ENCODE peak calls at places on chromosomes 11 and 22, in ten cellular contexts. One of them, this sample, is unnamed.

GRCh38 chr11:11117730-11118129 is 235.3 kb downstream of the CSNK2A3 start:
- DNase-seq in AG08396: no peak
- DNase-seq in SJSA1: no peak
- DNase-seq in iPS-NIHi11: no peak
- DNase-seq in stimulated activated CD4-positive, alpha-beta T cell treated with anti-CD3 and anti-CD28 coated beads, Interleukin-2, amount 100 ng/mL, for 48 hours: no peak
- DNase-seq in OCI-LY7: no peak
- DNase-seq in fibroblast of lung: no peak
- DNase-seq in spleen: no peak
- DNase-seq in stimulated activated naive CD8-positive, alpha-beta T cell treated with anti-CD3 and anti-CD28 coated beads, Interleukin-15, amount 100 ng/mL, for 72 hours: no peak
- DNase-seq in C1 segment of cervical spinal cord: no peak
- DNase-seq in this sample: no peak

GRCh38 chr11:6405039-6405667 is 13.7 kb downstream of the APBB1 start:
- DNase-seq in AG08396: no peak
- DNase-seq in SJSA1: no peak
- DNase-seq in iPS-NIHi11: peak; percentile 91
- DNase-seq in stimulated activated CD4-positive, alpha-beta T cell treated with anti-CD3 and anti-CD28 coated beads, Interleukin-2, amount 100 ng/mL, for 48 hours: no peak
- DNase-seq in OCI-LY7: no peak
- DNase-seq in fibroblast of lung: no peak
- DNase-seq in spleen: no peak
- DNase-seq in stimulated activated naive CD8-positive, alpha-beta T cell treated with anti-CD3 and anti-CD28 coated beads, Interleukin-15, amount 100 ng/mL, for 72 hours: no peak
- DNase-seq in C1 segment of cervical spinal cord: no peak
- DNase-seq in this sample: peak; percentile 64

GRCh38 chr11:123137496-123138270 is 57.4 kb downstream of the CLMP start:
- DNase-seq in AG08396: peak; percentile 73
- DNase-seq in SJSA1: peak; percentile 92
- DNase-seq in iPS-NIHi11: peak; percentile 41
- DNase-seq in stimulated activated CD4-positive, alpha-beta T cell treated with anti-CD3 and anti-CD28 coated beads, Interleukin-2, amount 100 ng/mL, for 48 hours: no peak
- DNase-seq in OCI-LY7: no peak
- DNase-seq in fibroblast of lung: peak; percentile 88
- DNase-seq in spleen: peak; percentile 80
- DNase-seq in stimulated activated naive CD8-positive, alpha-beta T cell treated with anti-CD3 and anti-CD28 coated beads, Interleukin-15, amount 100 ng/mL, for 72 hours: no peak
- DNase-seq in C1 segment of cervical spinal cord: no peak
- DNase-seq in this sample: peak; percentile 81

GRCh38 chr11:32893091-32893946 is 708 bp downstream of the QSER1 start:
- DNase-seq in AG08396: peak; percentile 73
- DNase-seq in SJSA1: peak; percentile 58
- DNase-seq in iPS-NIHi11: peak; percentile 65
- DNase-seq in stimulated activated CD4-positive, alpha-beta T cell treated with anti-CD3 and anti-CD28 coated beads, Interleukin-2, amount 100 ng/mL, for 48 hours: peak; percentile 28
- DNase-seq in OCI-LY7: peak; percentile 80
- DNase-seq in fibroblast of lung: peak; percentile 27
- DNase-seq in spleen: peak; percentile 92
- DNase-seq in stimulated activated naive CD8-positive, alpha-beta T cell treated with anti-CD3 and anti-CD28 coated beads, Interleukin-15, amount 100 ng/mL, for 72 hours: peak; percentile 69
- DNase-seq in C1 segment of cervical spinal cord: peak; percentile 61
- DNase-seq in this sample: peak; percentile 69

GRCh38 chr11:11436715-11437313 is 83.8 kb upstream of the CSNK2A3 start:
- DNase-seq in AG08396: no peak
- DNase-seq in SJSA1: no peak
- DNase-seq in iPS-NIHi11: no peak
- DNase-seq in stimulated activated CD4-positive, alpha-beta T cell treated with anti-CD3 and anti-CD28 coated beads, Interleukin-2, amount 100 ng/mL, for 48 hours: no peak
- DNase-seq in OCI-LY7: no peak
- DNase-seq in fibroblast of lung: no peak
- DNase-seq in spleen: no peak
- DNase-seq in stimulated activated naive CD8-positive, alpha-beta T cell treated with anti-CD3 and anti-CD28 coated beads, Interleukin-15, amount 100 ng/mL, for 72 hours: no peak
- DNase-seq in C1 segment of cervical spinal cord: no peak
- DNase-seq in this sample: no peak

GRCh38 chr22:26168934-26169311 is 339 bp upstream of the SEZ6L start:
- DNase-seq in AG08396: no peak
- DNase-seq in SJSA1: no peak
- DNase-seq in iPS-NIHi11: no peak
- DNase-seq in stimulated activated CD4-positive, alpha-beta T cell treated with anti-CD3 and anti-CD28 coated beads, Interleukin-2, amount 100 ng/mL, for 48 hours: no peak
- DNase-seq in OCI-LY7: no peak
- DNase-seq in fibroblast of lung: no peak
- DNase-seq in spleen: no peak
- DNase-seq in stimulated activated naive CD8-positive, alpha-beta T cell treated with anti-CD3 and anti-CD28 coated beads, Interleukin-15, amount 100 ng/mL, for 72 hours: no peak
- DNase-seq in C1 segment of cervical spinal cord: no peak
- DNase-seq in this sample: peak; percentile 31

GRCh38 chr11:27807594-27807993 is 107.3 kb upstream of the BDNF start:
- DNase-seq in AG08396: peak; percentile 53
- DNase-seq in SJSA1: no peak
- DNase-seq in iPS-NIHi11: no peak
- DNase-seq in stimulated activated CD4-positive, alpha-beta T cell treated with anti-CD3 and anti-CD28 coated beads, Interleukin-2, amount 100 ng/mL, for 48 hours: no peak
- DNase-seq in OCI-LY7: no peak
- DNase-seq in fibroblast of lung: peak; percentile 57
- DNase-seq in spleen: no peak
- DNase-seq in stimulated activated naive CD8-positive, alpha-beta T cell treated with anti-CD3 and anti-CD28 coated beads, Interleukin-15, amount 100 ng/mL, for 72 hours: no peak
- DNase-seq in C1 segment of cervical spinal cord: no peak
- DNase-seq in this sample: no peak

GRCh38 chr11:45323598-45324249 is 37.6 kb upstream of the SYT13 start:
- DNase-seq in AG08396: no peak
- DNase-seq in SJSA1: no peak
- DNase-seq in iPS-NIHi11: no peak
- DNase-seq in stimulated activated CD4-positive, alpha-beta T cell treated with anti-CD3 and anti-CD28 coated beads, Interleukin-2, amount 100 ng/mL, for 48 hours: no peak
- DNase-seq in OCI-LY7: no peak
- DNase-seq in fibroblast of lung: no peak
- DNase-seq in spleen: no peak
- DNase-seq in stimulated activated naive CD8-positive, alpha-beta T cell treated with anti-CD3 and anti-CD28 coated beads, Interleukin-15, amount 100 ng/mL, for 72 hours: no peak
- DNase-seq in C1 segment of cervical spinal cord: no peak
- DNase-seq in this sample: no peak

GRCh38 chr11:83044958-83045712 is 26.6 kb downstream of the RAB30 start:
- DNase-seq in AG08396: peak; percentile 66
- DNase-seq in SJSA1: peak; percentile 85
- DNase-seq in iPS-NIHi11: no peak
- DNase-seq in stimulated activated CD4-positive, alpha-beta T cell treated with anti-CD3 and anti-CD28 coated beads, Interleukin-2, amount 100 ng/mL, for 48 hours: no peak
- DNase-seq in OCI-LY7: peak; percentile 53
- DNase-seq in fibroblast of lung: peak; percentile 68
- DNase-seq in spleen: no peak
- DNase-seq in stimulated activated naive CD8-positive, alpha-beta T cell treated with anti-CD3 and anti-CD28 coated beads, Interleukin-15, amount 100 ng/mL, for 72 hours: no peak
- DNase-seq in C1 segment of cervical spinal cord: no peak
- DNase-seq in this sample: no peak

GRCh38 chr11:88448131-88448530 is 110.6 kb upstream of the CTSC start:
- DNase-seq in AG08396: no peak
- DNase-seq in SJSA1: no peak
- DNase-seq in iPS-NIHi11: no peak
- DNase-seq in stimulated activated CD4-positive, alpha-beta T cell treated with anti-CD3 and anti-CD28 coated beads, Interleukin-2, amount 100 ng/mL, for 48 hours: no peak
- DNase-seq in OCI-LY7: no peak
- DNase-seq in fibroblast of lung: no peak
- DNase-seq in spleen: no peak
- DNase-seq in stimulated activated naive CD8-positive, alpha-beta T cell treated with anti-CD3 and anti-CD28 coated beads, Interleukin-15, amount 100 ng/mL, for 72 hours: no peak
- DNase-seq in C1 segment of cervical spinal cord: no peak
- DNase-seq in this sample: no peak

GRCh38 chr11:13051257-13051656 is 42.1 kb downstream of the RASSF10 start:
- DNase-seq in AG08396: no peak
- DNase-seq in SJSA1: no peak
- DNase-seq in iPS-NIHi11: no peak
- DNase-seq in stimulated activated CD4-positive, alpha-beta T cell treated with anti-CD3 and anti-CD28 coated beads, Interleukin-2, amount 100 ng/mL, for 48 hours: no peak
- DNase-seq in OCI-LY7: no peak
- DNase-seq in fibroblast of lung: no peak
- DNase-seq in spleen: no peak
- DNase-seq in stimulated activated naive CD8-positive, alpha-beta T cell treated with anti-CD3 and anti-CD28 coated beads, Interleukin-15, amount 100 ng/mL, for 72 hours: no peak
- DNase-seq in C1 segment of cervical spinal cord: no peak
- DNase-seq in this sample: no peak

GRCh38 chr22:21790359-21790758 is 54.8 kb upstream of the YPEL1 start:
- DNase-seq in AG08396: no peak
- DNase-seq in SJSA1: no peak
- DNase-seq in iPS-NIHi11: no peak
- DNase-seq in stimulated activated CD4-positive, alpha-beta T cell treated with anti-CD3 and anti-CD28 coated beads, Interleukin-2, amount 100 ng/mL, for 48 hours: no peak
- DNase-seq in OCI-LY7: no peak
- DNase-seq in fibroblast of lung: no peak
- DNase-seq in spleen: no peak
- DNase-seq in stimulated activated naive CD8-positive, alpha-beta T cell treated with anti-CD3 and anti-CD28 coated beads, Interleukin-15, amount 100 ng/mL, for 72 hours: no peak
- DNase-seq in C1 segment of cervical spinal cord: no peak
- DNase-seq in this sample: no peak

GRCh38 chr11:44159848-44160721 is 64.6 kb downstream of the EXT2 start:
- DNase-seq in AG08396: no peak
- DNase-seq in SJSA1: no peak
- DNase-seq in iPS-NIHi11: no peak
- DNase-seq in stimulated activated CD4-positive, alpha-beta T cell treated with anti-CD3 and anti-CD28 coated beads, Interleukin-2, amount 100 ng/mL, for 48 hours: no peak
- DNase-seq in OCI-LY7: no peak
- DNase-seq in fibroblast of lung: no peak
- DNase-seq in spleen: no peak
- DNase-seq in stimulated activated naive CD8-positive, alpha-beta T cell treated with anti-CD3 and anti-CD28 coated beads, Interleukin-15, amount 100 ng/mL, for 72 hours: no peak
- DNase-seq in C1 segment of cervical spinal cord: no peak
- DNase-seq in this sample: no peak

GRCh38 chr22:29348956-29349355 is 33.5 kb upstream of the RASL10A start:
- DNase-seq in AG08396: no peak
- DNase-seq in SJSA1: no peak
- DNase-seq in iPS-NIHi11: no peak
- DNase-seq in stimulated activated CD4-positive, alpha-beta T cell treated with anti-CD3 and anti-CD28 coated beads, Interleukin-2, amount 100 ng/mL, for 48 hours: no peak
- DNase-seq in OCI-LY7: no peak
- DNase-seq in fibroblast of lung: no peak
- DNase-seq in spleen: no peak
- DNase-seq in stimulated activated naive CD8-positive, alpha-beta T cell treated with anti-CD3 and anti-CD28 coated beads, Interleukin-15, amount 100 ng/mL, for 72 hours: no peak
- DNase-seq in C1 segment of cervical spinal cord: no peak
- DNase-seq in this sample: no peak

GRCh38 chr22:17606472-17606871 is 22.1 kb downstream of the ATP6V1E1 start:
- DNase-seq in AG08396: no peak
- DNase-seq in SJSA1: no peak
- DNase-seq in iPS-NIHi11: no peak
- DNase-seq in stimulated activated CD4-positive, alpha-beta T cell treated with anti-CD3 and anti-CD28 coated beads, Interleukin-2, amount 100 ng/mL, for 48 hours: no peak
- DNase-seq in OCI-LY7: no peak
- DNase-seq in fibroblast of lung: peak; percentile 30
- DNase-seq in spleen: peak; percentile 19
- DNase-seq in stimulated activated naive CD8-positive, alpha-beta T cell treated with anti-CD3 and anti-CD28 coated beads, Interleukin-15, amount 100 ng/mL, for 72 hours: no peak
- DNase-seq in C1 segment of cervical spinal cord: no peak
- DNase-seq in this sample: no peak

GRCh38 chr22:50250555-50251471 is at the start of gene HDAC10:
- DNase-seq in AG08396: peak; percentile 94
- DNase-seq in SJSA1: peak; percentile 77
- DNase-seq in iPS-NIHi11: peak; percentile 94
- DNase-seq in stimulated activated CD4-positive, alpha-beta T cell treated with anti-CD3 and anti-CD28 coated beads, Interleukin-2, amount 100 ng/mL, for 48 hours: peak; percentile 79
- DNase-seq in OCI-LY7: peak; percentile 91
- DNase-seq in fibroblast of lung: peak; percentile 72
- DNase-seq in spleen: peak; percentile 96
- DNase-seq in stimulated activated naive CD8-positive, alpha-beta T cell treated with anti-CD3 and anti-CD28 coated beads, Interleukin-15, amount 100 ng/mL, for 72 hours: peak; percentile 81
- DNase-seq in C1 segment of cervical spinal cord: no peak
- DNase-seq in this sample: peak; percentile 84

GRCh38 chr22:22877523-22878210 is 9.9 kb upstream of the IGLL5 start:
- DNase-seq in AG08396: peak; percentile 70
- DNase-seq in SJSA1: peak; percentile 43
- DNase-seq in iPS-NIHi11: peak; percentile 87
- DNase-seq in stimulated activated CD4-positive, alpha-beta T cell treated with anti-CD3 and anti-CD28 coated beads, Interleukin-2, amount 100 ng/mL, for 48 hours: peak; percentile 78
- DNase-seq in OCI-LY7: peak; percentile 75
- DNase-seq in fibroblast of lung: peak; percentile 63
- DNase-seq in spleen: peak; percentile 88
- DNase-seq in stimulated activated naive CD8-positive, alpha-beta T cell treated with anti-CD3 and anti-CD28 coated beads, Interleukin-15, amount 100 ng/mL, for 72 hours: peak; percentile 48
- DNase-seq in C1 segment of cervical spinal cord: peak; percentile 23
- DNase-seq in this sample: peak; percentile 24

GRCh38 chr11:44564653-44565007 is 833 bp upstream of the CD82 start:
- DNase-seq in AG08396: peak; percentile 69
- DNase-seq in SJSA1: peak; percentile 92
- DNase-seq in iPS-NIHi11: no peak
- DNase-seq in stimulated activated CD4-positive, alpha-beta T cell treated with anti-CD3 and anti-CD28 coated beads, Interleukin-2, amount 100 ng/mL, for 48 hours: no peak
- DNase-seq in OCI-LY7: no peak
- DNase-seq in fibroblast of lung: peak; percentile 84
- DNase-seq in spleen: peak; percentile 90
- DNase-seq in stimulated activated naive CD8-positive, alpha-beta T cell treated with anti-CD3 and anti-CD28 coated beads, Interleukin-15, amount 100 ng/mL, for 72 hours: peak; percentile 16
- DNase-seq in C1 segment of cervical spinal cord: no peak
- DNase-seq in this sample: no peak

GRCh38 chr11:91776660-91777059 is 448.0 kb upstream of the FAT3 start:
- DNase-seq in AG08396: no peak
- DNase-seq in SJSA1: no peak
- DNase-seq in iPS-NIHi11: no peak
- DNase-seq in stimulated activated CD4-positive, alpha-beta T cell treated with anti-CD3 and anti-CD28 coated beads, Interleukin-2, amount 100 ng/mL, for 48 hours: no peak
- DNase-seq in OCI-LY7: no peak
- DNase-seq in fibroblast of lung: no peak
- DNase-seq in spleen: no peak
- DNase-seq in stimulated activated naive CD8-positive, alpha-beta T cell treated with anti-CD3 and anti-CD28 coated beads, Interleukin-15, amount 100 ng/mL, for 72 hours: no peak
- DNase-seq in C1 segment of cervical spinal cord: peak; percentile 36
- DNase-seq in this sample: no peak

GRCh38 chr11:64760759-64761417 is 1.1 kb upstream of the PYGM start:
- DNase-seq in AG08396: peak; percentile 13
- DNase-seq in SJSA1: no peak
- DNase-seq in iPS-NIHi11: no peak
- DNase-seq in stimulated activated CD4-positive, alpha-beta T cell treated with anti-CD3 and anti-CD28 coated beads, Interleukin-2, amount 100 ng/mL, for 48 hours: no peak
- DNase-seq in OCI-LY7: no peak
- DNase-seq in fibroblast of lung: no peak
- DNase-seq in spleen: peak; percentile 66
- DNase-seq in stimulated activated naive CD8-positive, alpha-beta T cell treated with anti-CD3 and anti-CD28 coated beads, Interleukin-15, amount 100 ng/mL, for 72 hours: no peak
- DNase-seq in C1 segment of cervical spinal cord: no peak
- DNase-seq in this sample: no peak

GRCh38 chr11:57111646-57112045 is 70.1 kb upstream of the LRRC55 start:
- DNase-seq in AG08396: no peak
- DNase-seq in SJSA1: no peak
- DNase-seq in iPS-NIHi11: no peak
- DNase-seq in stimulated activated CD4-positive, alpha-beta T cell treated with anti-CD3 and anti-CD28 coated beads, Interleukin-2, amount 100 ng/mL, for 48 hours: no peak
- DNase-seq in OCI-LY7: no peak
- DNase-seq in fibroblast of lung: no peak
- DNase-seq in spleen: no peak
- DNase-seq in stimulated activated naive CD8-positive, alpha-beta T cell treated with anti-CD3 and anti-CD28 coated beads, Interleukin-15, amount 100 ng/mL, for 72 hours: no peak
- DNase-seq in C1 segment of cervical spinal cord: no peak
- DNase-seq in this sample: no peak